ENCODE peak calls at places on chromosome 22, in seven cellular contexts. H, Y, D, O, I, R and E are unnamed samples.

GRCh38 chr22:36770946-36771340 is 5.0 kb downstream of the IFT27 start:
- DNase-seq in Y (no peak), H (no peak), O (no peak), R (no peak), I (no peak), D (no peak), E (no peak)

GRCh38 chr22:24938741-24939341 is 7.7 kb downstream of the LHFPL7 start:
- DNase-seq in O (peak), D (no peak), I (peak), R (peak), H (peak), Y (peak), E (no peak)

GRCh38 chr22:49668402-49668801 is 159.3 kb downstream of the BRD1 start:
- DNase-seq in Y (no peak), D (no peak), R (no peak), H (no peak), O (no peak), I (no peak), E (no peak)

GRCh38 chr22:50170453-50171318 is at the start of gene PANX2:
- DNase-seq in Y (no peak), O (no peak), H (peak), R (peak), I (peak), D (no peak), E (no peak)

GRCh38 chr22:48278620-48279464 is 1516.4 kb downstream of the TBC1D22A start:
- DNase-seq in D (no peak), H (no peak), Y (no peak), R (no peak), O (no peak), I (no peak), E (no peak)

GRCh38 chr22:37425800-37426531 is 1.3 kb downstream of the ELFN2 start:
- DNase-seq in R (peak), Y (no peak), H (peak), O (no peak), I (no peak), D (no peak), E (no peak)

GRCh38 chr22:39482768-39483167 is 19.3 kb upstream of the MIEF1 start:
- DNase-seq in R (no peak), O (no peak), Y (no peak), I (no peak), H (peak), D (no peak), E (no peak)

GRCh38 chr22:45742866-45743450 is 71.3 kb downstream of the ATXN10 start:
- DNase-seq in D (no peak), O (no peak), Y (peak), H (no peak), I (peak), R (no peak), E (no peak)